ENCODE peak calls at places on chromosome 20, in four cellular contexts. Y is AG09309, I is adrenal gland, P is hepatocyte. Z is an unnamed sample.

GRCh38 chr20:13423472-13424173 is 202.5 kb downstream of the ISM1 start:
- DNase-seq in Y (no peak), I (no peak), P (no peak), Z (no peak)

GRCh38 chr20:4717816-4718215 is 3.9 kb upstream of the PRND start:
- DNase-seq in Y (no peak), I (peak), P (no peak), Z (no peak)

GRCh38 chr20:12891643-12892042 is 117.1 kb upstream of the SPTLC3 start:
- DNase-seq in Y (no peak), I (no peak), P (no peak), Z (no peak)

GRCh38 chr20:10357974-10358373 is 76.0 kb downstream of the MKKS start:
- DNase-seq in Y (no peak), I (no peak), P (no peak), Z (peak)

GRCh38 chr20:34164569-34164968 is 52.5 kb upstream of the EIF2S2 start:
- DNase-seq in Y (no peak), I (no peak), P (no peak), Z (no peak)

GRCh38 chr20:23032056-23032455 is 3.1 kb upstream of the SSTR4 start:
- DNase-seq in Y (no peak), I (no peak), P (no peak), Z (no peak)

GRCh38 chr20:54456972-54457371 is 18.4 kb upstream of the DOK5 start:
- DNase-seq in Y (no peak), I (no peak), P (no peak), Z (no peak)

GRCh38 chr20:38590682-38591483 is 9.9 kb downstream of the ADIG start:
- DNase-seq in Y (no peak), I (no peak), P (no peak), Z (peak)

GRCh38 chr20:32168184-32168910 is 39.2 kb downstream of the PLAGL2 start:
- DNase-seq in Y (no peak), I (peak), P (no peak), Z (peak)

GRCh38 chr20:46900068-46900467 is 5.4 kb downstream of the EYA2 start:
- DNase-seq in Y (no peak), I (no peak), P (no peak), Z (no peak)

GRCh38 chr20:4666001-4666470 is 55.7 kb upstream of the PRND start:
- DNase-seq in Y (no peak), I (no peak), P (no peak), Z (no peak)

GRCh38 chr20:13898012-13898612 is 92.3 kb downstream of the SEL1L2 start:
- DNase-seq in Y (no peak), I (no peak), P (no peak), Z (peak)

GRCh38 chr20:49785149-49785850 is 27.3 kb upstream of the SLC9A8 start:
- DNase-seq in Y (no peak), I (no peak), P (no peak), Z (no peak)

GRCh38 chr20:25226433-25227316 is 21.2 kb upstream of the PYGB start:
- DNase-seq in Y (no peak), I (no peak), P (no peak), Z (no peak)

GRCh38 chr20:45470262-45470931 is 844 bp downstream of the WFDC2 start:
- DNase-seq in Y (no peak), I (no peak), P (peak), Z (peak)

GRCh38 chr20:8994045-8994444 is 74.8 kb upstream of the PLCB4 start:
- DNase-seq in Y (no peak), I (no peak), P (no peak), Z (no peak)

GRCh38 chr20:54293526-54293925 is 85.6 kb downstream of the PFDN4 start:
- DNase-seq in Y (no peak), I (peak), P (no peak), Z (no peak)

GRCh38 chr20:44186201-44186600 is 787 bp downstream of the JPH2 start:
- DNase-seq in Y (no peak), I (no peak), P (no peak), Z (no peak)

DNA sequence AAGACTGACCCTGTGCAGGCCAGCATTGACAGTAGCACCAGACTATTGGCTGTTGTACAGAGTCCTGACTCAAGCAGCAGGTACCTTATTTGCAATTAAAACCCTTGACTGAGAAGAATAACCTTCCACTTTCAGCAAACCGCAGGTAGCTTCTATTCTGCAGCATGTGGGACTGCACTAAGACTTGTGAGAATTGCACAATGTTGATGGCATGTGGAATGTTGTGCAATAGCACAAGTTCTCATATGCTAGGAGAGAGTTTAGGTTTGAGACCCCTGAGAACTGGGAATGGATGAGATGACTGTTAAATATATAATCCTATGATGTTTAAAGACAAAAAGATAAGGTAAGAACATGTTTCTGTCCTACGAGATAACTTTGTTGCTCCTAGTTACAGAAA is 194.5 kb downstream of the OTOR start:
- DNase-seq in Y (no peak), I (no peak), P (peak), Z (no peak)
- H3K4me3 ChIP-seq in Y (no peak), I (no peak), P (no peak), Z (no peak)

GRCh38 chr20:57671072-57671391 is 38.8 kb downstream of the PMEPA1 start:
- DNase-seq in Y (no peak), I (no peak), P (no peak), Z (no peak)

GRCh38 chr20:57672953-57673575 is 36.8 kb downstream of the PMEPA1 start:
- DNase-seq in Y (no peak), I (no peak), P (no peak), Z (no peak)

GRCh38 chr20:57670288-57671071 is 39.3 kb downstream of the PMEPA1 start:
- DNase-seq in Y (no peak), I (no peak), P (no peak), Z (no peak)

GRCh38 chr20:57671662-57672061 is 38.2 kb downstream of the PMEPA1 start:
- DNase-seq in Y (no peak), I (no peak), P (no peak), Z (no peak)

GRCh38 chr20:57672164-57672563 is 37.7 kb downstream of the PMEPA1 start:
- DNase-seq in Y (no peak), I (peak), P (no peak), Z (peak)
- H3K4me3 ChIP-seq in Y (no peak), I (no peak), P (no peak), Z (no peak)

DNA sequence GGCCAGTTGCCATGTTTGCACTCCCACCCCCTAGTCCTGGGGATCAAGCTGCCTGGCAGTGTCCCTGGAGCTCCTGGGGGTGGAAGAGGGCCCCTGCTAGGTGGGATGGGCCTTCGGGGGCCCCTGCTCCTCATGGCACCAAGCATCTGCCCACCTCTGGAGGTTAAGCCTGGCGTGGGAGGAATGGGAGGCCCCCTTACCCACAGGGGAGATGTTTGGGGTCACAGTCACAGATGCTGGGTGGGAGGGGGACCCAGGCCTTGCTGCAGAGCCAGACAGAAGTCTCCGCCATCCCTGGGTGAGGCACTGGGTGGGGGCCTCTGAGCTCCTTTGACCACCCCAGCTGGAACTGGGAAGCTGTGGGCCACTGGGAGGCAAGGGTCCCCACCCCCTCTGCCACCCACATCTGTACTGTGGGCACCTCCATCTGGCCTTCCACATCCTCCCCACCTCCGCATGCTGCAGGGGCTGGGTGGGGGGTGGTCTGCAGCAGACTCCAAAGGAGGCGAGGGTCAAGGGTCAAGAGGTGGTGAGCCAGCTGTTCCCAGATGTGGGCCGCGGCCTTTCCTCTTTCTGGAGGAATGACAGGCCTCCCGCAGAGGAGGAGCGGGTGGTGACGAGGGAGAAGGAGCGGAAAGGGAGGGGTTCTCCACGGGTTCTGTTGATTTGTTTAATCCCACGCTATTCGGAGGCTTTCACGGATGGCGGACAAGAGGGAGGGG is 41.5 kb downstream of the YTHDF1 start:
- DNase-seq in Y (no peak), I (no peak), P (no peak), Z (peak)
- H3K4me3 ChIP-seq in Y (no peak), I (no peak), P (no peak), Z (peak)

GRCh38 chr20:1897486-1897885 is 2.3 kb downstream of the SIRPA start:
- DNase-seq in Y (no peak), I (no peak), P (no peak), Z (no peak)
- H3K4me3 ChIP-seq in Y (no peak), I (no peak), P (no peak), Z (no peak)